ENCODE peak calls at places on chromosomes 13 and 19, in ten cellular contexts. S is pancreas; V is cardiac muscle cell; B is endothelial cell of umbilical vein; U is ascending aorta; C is neural progenitor cell; W is tibial nerve; X is CD8-positive, alpha-beta T cell; A is K562; I is brain microvascular endothelial cell. G is an unnamed sample.

GRCh38 chr19:6424190-6424938 is at the start of gene KHSRP:
- DNase-seq in V (peak; percentile 52), C (peak; percentile 67), U (no peak), B (no peak), W (no peak), A (peak; percentile 98), S (peak; percentile 70), X (peak; percentile 14), I (no peak), G (no peak)

GRCh38 chr19:10271543-10272086 is 695 bp downstream of the ICAM1 start:
- DNase-seq in B (peak; percentile 61), I (no peak), U (no peak), W (no peak), V (no peak), A (peak; percentile 28), X (no peak), S (no peak), C (no peak), G (no peak)

GRCh38 chr13:46058268-46058667 is 5.7 kb upstream of the ZC3H13 start:
- DNase-seq in U (no peak), X (no peak), A (no peak), S (no peak), V (no peak), C (no peak), W (no peak), I (no peak), B (no peak), G (no peak)

GRCh38 chr19:19540707-19541515 is 2.8 kb downstream of the CILP2 start:
- DNase-seq in U (no peak), S (no peak), I (no peak), W (no peak), B (no peak), V (peak; percentile 52), A (peak; percentile 92), X (peak; percentile 72), C (peak; percentile 76), G (no peak)

GRCh38 chr13:27172495-27172842 is 858 bp upstream of the USP12 start:
- DNase-seq in B (no peak), V (no peak), A (peak; percentile 23), U (no peak), W (peak; percentile 15), I (peak; percentile 58), X (no peak), S (no peak), C (no peak), G (no peak)

GRCh38 chr13:28582225-28582891 is 76.6 kb upstream of the POMP start:
- DNase-seq in X (no peak), B (peak; percentile 20), V (peak; percentile 23), A (peak; percentile 57), S (no peak), W (no peak), I (no peak), C (no peak), U (no peak), G (no peak)

GRCh38 chr19:49881672-49882394 is 4.3 kb downstream of the TBC1D17 start:
- DNase-seq in B (no peak), W (no peak), I (no peak), V (no peak), X (no peak), S (no peak), C (peak; percentile 41), A (peak; percentile 83), U (no peak), G (no peak)

GRCh38 chr19:34838248-34838647 is 65.2 kb upstream of the ZNF599 start:
- DNase-seq in X (no peak), S (no peak), I (no peak), W (no peak), B (peak; percentile 10), V (peak; percentile 25), C (peak; percentile 49), U (no peak), A (peak; percentile 60), G (no peak)

GRCh38 chr13:101026736-101027398 is 352.3 kb upstream of the TMTC4 start:
- DNase-seq in W (no peak), X (no peak), C (no peak), A (no peak), B (no peak), V (no peak), U (no peak), S (no peak), I (no peak), G (no peak)

GRCh38 chr13:28320884-28321574 is 173.9 kb downstream of the FLT1 start:
- DNase-seq in I (no peak), U (no peak), C (no peak), X (no peak), S (no peak), B (no peak), V (no peak), W (no peak), A (no peak), G (peak; percentile 54)

GRCh38 chr19:812049-812816 is 9.5 kb downstream of the PLPPR3 start:
- DNase-seq in X (no peak), W (no peak), B (no peak), V (no peak), C (no peak), A (peak; percentile 42), I (no peak), S (no peak), U (no peak), G (no peak)

GRCh38 chr19:34502582-34503545 is 21.3 kb downstream of the WTIP start:
- DNase-seq in W (no peak), A (no peak), S (no peak), X (peak; percentile 7), I (no peak), C (no peak), V (no peak), U (no peak), B (no peak), G (no peak)

GRCh38 chr19:51742736-51743288 is 8.9 kb downstream of the FPR1 start:
- DNase-seq in W (no peak), U (no peak), V (no peak), X (no peak), A (no peak), I (peak; percentile 37), B (no peak), S (no peak), C (no peak), G (no peak)

GRCh38 chr19:13028027-13028426 is 32.8 kb downstream of the NFIX start:
- DNase-seq in W (no peak), C (no peak), X (no peak), S (no peak), V (no peak), A (no peak), B (no peak), U (no peak), I (no peak), G (no peak)

GRCh38 chr19:13027557-13027956 is 32.3 kb downstream of the NFIX start:
- DNase-seq in W (no peak), S (no peak), I (no peak), V (no peak), C (no peak), X (no peak), U (no peak), A (no peak), B (peak; percentile 8), G (no peak)

GRCh38 chr19:13025819-13026477 is 30.7 kb downstream of the NFIX start:
- DNase-seq in B (peak; percentile 27), S (no peak), X (no peak), V (no peak), A (no peak), I (no peak), W (no peak), C (no peak), U (no peak), G (no peak)

GRCh38 chr19:13026478-13026999 is 31.3 kb downstream of the NFIX start:
- DNase-seq in C (no peak), B (peak; percentile 64), A (no peak), W (no peak), I (no peak), U (no peak), X (no peak), S (no peak), V (no peak), G (no peak)

GRCh38 chr19:13027031-13027430 is 31.8 kb downstream of the NFIX start:
- DNase-seq in W (no peak), B (no peak), X (no peak), A (no peak), C (no peak), V (no peak), S (no peak), I (no peak), U (no peak), G (no peak)
- H3K27ac ChIP-seq in W (peak overlapping the region; percentile 13), B (peak overlapping the region; percentile 38), X (no peak overlapping the region), A (no peak overlapping the region), C (no peak overlapping the region), V (no peak overlapping the region), S (peak overlapping the region; percentile 39), I (no peak overlapping the region), U (peak overlapping the region; percentile 95), G (no peak overlapping the region)

DNA sequence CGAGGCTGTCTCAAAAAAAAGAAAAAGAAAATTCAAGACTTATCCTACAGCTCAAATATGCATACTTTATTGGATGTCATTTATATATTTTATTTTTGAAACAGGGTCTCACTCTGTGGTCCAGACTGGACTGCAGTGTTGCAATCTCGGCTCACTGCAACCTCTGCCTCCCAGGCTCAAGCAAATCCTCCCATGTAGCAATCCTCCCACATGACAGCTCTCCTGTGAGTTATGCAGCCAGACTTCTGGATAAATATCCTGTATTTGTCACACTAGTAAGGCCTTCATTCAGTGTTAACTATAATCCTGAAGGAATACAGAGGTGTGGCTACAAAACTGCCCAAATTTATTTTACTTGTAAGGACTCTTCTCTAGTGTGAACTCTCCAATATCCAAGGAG is 7.2 kb downstream of the ZNF552 start:
- DNase-seq in B (no peak), U (no peak), S (no peak), A (no peak), V (no peak), C (no peak), W (no peak), I (no peak), X (no peak), G (no peak)
- TF ChIP-seq CTCF in B (no peak), U (no peak), S (no peak), A (no peak), V (no peak), C (no peak), W (no peak), I (no peak), X (no peak), G (no peak)

GRCh38 chr13:31199527-31199848 is 287 bp upstream of the B3GLCT start:
- DNase-seq in X (no peak), B (no peak), V (no peak), S (no peak), A (no peak), W (no peak), C (no peak), I (no peak), U (no peak), G (no peak)
- H3K27ac ChIP-seq in X (peak overlapping the region; percentile 88), B (no peak overlapping the region), V (no peak overlapping the region), S (peak overlapping the region; percentile 85), A (no peak overlapping the region), W (peak overlapping the region; percentile 92), C (no peak overlapping the region), I (peak overlapping the region; percentile 86), U (peak overlapping the region; percentile 100), G (no peak overlapping the region)

GRCh38 chr13:30564489-30564888 is 53.2 kb upstream of the USPL1 start:
- DNase-seq in U (no peak), V (no peak), I (no peak), X (no peak), S (no peak), W (no peak), A (no peak), B (no peak), C (no peak), G (no peak)
- TF ChIP-seq CTCF in U (no peak), V (no peak), I (no peak), X (no peak), S (no peak), W (no peak), A (no peak), B (no peak), C (no peak), G (no peak)

G was measured in AG04450.